ENCODE peak calls at places on chromosomes 3 and 15, in four cellular contexts. One of them, this sample, is unnamed. For H3K36me3, the result is how much of the 10 kb centered on the place peaks cover.

GRCh38 chr3:16290007-16290826 is 25.2 kb downstream of the OXNAD1 start:
- DNase-seq in upper lobe of right lung: no peak
- DNase-seq in pancreas: no peak
- DNase-seq in tibial artery: peak
- DNase-seq in this sample: peak

GRCh38 chr3:114213669-114214541 is 23.5 kb downstream of the ZNF80 start:
- DNase-seq in upper lobe of right lung: no peak
- DNase-seq in pancreas: no peak
- DNase-seq in tibial artery: peak
- DNase-seq in this sample: no peak

GRCh38 chr3:31476209-31476608 is 56.5 kb upstream of the STT3B start:
- DNase-seq in upper lobe of right lung: no peak
- DNase-seq in pancreas: no peak
- DNase-seq in tibial artery: no peak
- DNase-seq in this sample: no peak

GRCh38 chr3:4739289-4740236 is 239.7 kb upstream of the BHLHE40 start:
- DNase-seq in upper lobe of right lung: no peak
- DNase-seq in pancreas: no peak
- DNase-seq in tibial artery: no peak
- DNase-seq in this sample: no peak

GRCh38 chr3:183193762-183194701 is 31.5 kb upstream of the LAMP3 start:
- DNase-seq in upper lobe of right lung: no peak
- DNase-seq in pancreas: no peak
- DNase-seq in tibial artery: no peak
- DNase-seq in this sample: no peak

GRCh38 chr3:63450634-63451363 is 172.7 kb downstream of the SYNPR start:
- DNase-seq in upper lobe of right lung: no peak
- DNase-seq in pancreas: no peak
- DNase-seq in tibial artery: no peak
- DNase-seq in this sample: no peak

GRCh38 chr3:138338816-138339215 is 9.2 kb upstream of the NME9 start:
- DNase-seq in upper lobe of right lung: no peak
- DNase-seq in pancreas: no peak
- DNase-seq in tibial artery: no peak
- DNase-seq in this sample: no peak

GRCh38 chr3:127671523-127672428 is 976 bp upstream of the ABTB1 start:
- DNase-seq in upper lobe of right lung: peak
- DNase-seq in pancreas: peak
- DNase-seq in tibial artery: peak
- DNase-seq in this sample: no peak

GRCh38 chr3:193788189-193788946 is 195.4 kb downstream of the OPA1 start:
- DNase-seq in upper lobe of right lung: no peak
- DNase-seq in pancreas: peak
- DNase-seq in tibial artery: peak
- DNase-seq in this sample: peak

GRCh38 chr3:165404357-165405042 is 208.3 kb upstream of the SLITRK3 start:
- DNase-seq in upper lobe of right lung: no peak
- DNase-seq in pancreas: no peak
- DNase-seq in tibial artery: no peak
- DNase-seq in this sample: no peak

GRCh38 chr15:91224750-91225380 is 124.8 kb downstream of the SV2B start:
- DNase-seq in upper lobe of right lung: no peak
- DNase-seq in pancreas: no peak
- DNase-seq in tibial artery: no peak
- DNase-seq in this sample: no peak

GRCh38 chr3:96000963-96001362 is 813.4 kb upstream of the EPHA6 start:
- DNase-seq in upper lobe of right lung: no peak
- DNase-seq in pancreas: no peak
- DNase-seq in tibial artery: no peak
- DNase-seq in this sample: no peak

GRCh38 chr15:80849308-80849707 is 70.1 kb downstream of the CEMIP start:
- DNase-seq in upper lobe of right lung: peak
- DNase-seq in pancreas: no peak
- DNase-seq in tibial artery: no peak
- DNase-seq in this sample: no peak

GRCh38 chr15:37095993-37096877 is 4.1 kb downstream of the MEIS2 start:
- DNase-seq in upper lobe of right lung: no peak
- DNase-seq in pancreas: no peak
- DNase-seq in tibial artery: no peak
- DNase-seq in this sample: peak

GRCh38 chr3:54222318-54222717 is 100.0 kb downstream of the CACNA2D3 start:
- DNase-seq in upper lobe of right lung: no peak
- DNase-seq in pancreas: no peak
- DNase-seq in tibial artery: no peak
- DNase-seq in this sample: no peak

GRCh38 chr3:129021140-129021551 is 20.0 kb downstream of the EFCC1 start:
- DNase-seq in upper lobe of right lung: peak
- DNase-seq in pancreas: no peak
- DNase-seq in tibial artery: no peak
- DNase-seq in this sample: no peak

GRCh38 chr15:101489236-101489632 is 273 bp downstream of the PCSK6 start:
- DNase-seq in upper lobe of right lung: peak
- DNase-seq in pancreas: peak
- DNase-seq in tibial artery: no peak
- DNase-seq in this sample: no peak

GRCh38 chr15:73781038-73781925 is 28.1 kb upstream of the INSYN1 start:
- DNase-seq in upper lobe of right lung: no peak
- DNase-seq in pancreas: no peak
- DNase-seq in tibial artery: no peak
- DNase-seq in this sample: no peak

GRCh38 chr3:72145506-72146380 is 360.8 kb upstream of the PROK2 start:
- DNase-seq in upper lobe of right lung: no peak
- DNase-seq in pancreas: no peak
- DNase-seq in tibial artery: no peak
- DNase-seq in this sample: peak

GRCh38 chr3:17278006-17278405 is 393.3 kb downstream of the PLCL2 start:
- DNase-seq in upper lobe of right lung: no peak
- DNase-seq in pancreas: no peak
- DNase-seq in tibial artery: no peak
- DNase-seq in this sample: no peak

GRCh38 chr3:102532901-102533300 is 98.1 kb downstream of the ZPLD1 start:
- DNase-seq in upper lobe of right lung: no peak
- DNase-seq in pancreas: no peak
- DNase-seq in tibial artery: no peak
- DNase-seq in this sample: no peak

GRCh38 chr15:65981837-65982696 is 112.8 kb downstream of the RAB11A start:
- DNase-seq in upper lobe of right lung: peak
- DNase-seq in pancreas: peak
- DNase-seq in tibial artery: no peak
- DNase-seq in this sample: no peak

GRCh38 chr3:99817047-99817436 is 620 bp upstream of the CMSS1 start:
- DNase-seq in upper lobe of right lung: no peak
- DNase-seq in pancreas: no peak
- DNase-seq in tibial artery: no peak
- DNase-seq in this sample: no peak

GRCh38 chr3:47113669-47114365 is 50.1 kb downstream of the SETD2 start:
- DNase-seq in upper lobe of right lung: no peak
- DNase-seq in pancreas: no peak
- DNase-seq in tibial artery: no peak
- DNase-seq in this sample: no peak

GRCh38 chr3:197352382-197352781 is 54.0 kb upstream of the DLG1 start:
- DNase-seq in upper lobe of right lung: no peak
- DNase-seq in pancreas: no peak
- DNase-seq in tibial artery: peak
- DNase-seq in this sample: peak

GRCh38 chr15:55784284-55784683 is 41.3 kb upstream of the PRTG start:
- DNase-seq in upper lobe of right lung: no peak
- DNase-seq in pancreas: no peak
- DNase-seq in tibial artery: no peak
- DNase-seq in this sample: no peak

GRCh38 chr15:47720555-47720954 is 3.2 kb downstream of the SEMA6D start:
- DNase-seq in upper lobe of right lung: no peak
- DNase-seq in pancreas: no peak
- DNase-seq in tibial artery: no peak
- DNase-seq in this sample: no peak

GRCh38 chr3:183907176-183907575 is 22.5 kb upstream of the PARL start:
- DNase-seq in upper lobe of right lung: peak
- DNase-seq in pancreas: no peak
- DNase-seq in tibial artery: no peak
- DNase-seq in this sample: no peak

GRCh38 chr3:78838362-78838761 is 929.4 kb downstream of the ROBO1 start:
- DNase-seq in upper lobe of right lung: no peak
- DNase-seq in pancreas: no peak
- DNase-seq in tibial artery: no peak
- DNase-seq in this sample: no peak

GRCh38 chr3:53846134-53846850 is at the start of the genes CHDH and IL17RB:
- DNase-seq in upper lobe of right lung: peak
- DNase-seq in pancreas: peak
- DNase-seq in tibial artery: no peak
- DNase-seq in this sample: peak

GRCh38 chr15:66310786-66311185 is 17.4 kb downstream of the DIS3L start:
- DNase-seq in upper lobe of right lung: no peak
- DNase-seq in pancreas: no peak
- DNase-seq in tibial artery: no peak
- DNase-seq in this sample: no peak

GRCh38 chr15:25785643-25786029 is 77.5 kb downstream of the ATP10A start:
- DNase-seq in upper lobe of right lung: no peak
- DNase-seq in pancreas: no peak
- DNase-seq in tibial artery: no peak
- DNase-seq in this sample: no peak

GRCh38 chr3:128473737-128474136 is 7.0 kb upstream of the DNAJB8 start:
- DNase-seq in upper lobe of right lung: no peak
- DNase-seq in pancreas: no peak
- DNase-seq in tibial artery: no peak
- DNase-seq in this sample: no peak

GRCh38 chr15:41564286-41564959 is 5.4 kb downstream of the TYRO3 start:
- DNase-seq in upper lobe of right lung: no peak
- DNase-seq in pancreas: no peak
- DNase-seq in tibial artery: no peak
- DNase-seq in this sample: peak

GRCh38 chr3:61650276-61650675 is 88.9 kb downstream of the PTPRG start:
- DNase-seq in upper lobe of right lung: no peak
- DNase-seq in pancreas: no peak
- DNase-seq in tibial artery: peak
- DNase-seq in this sample: peak

GRCh38 chr15:96416934-96417759 is 86.6 kb downstream of the NR2F2 start:
- DNase-seq in upper lobe of right lung: no peak
- DNase-seq in pancreas: peak
- DNase-seq in tibial artery: no peak
- DNase-seq in this sample: no peak

GRCh38 chr3:192449036-192449435 is 278.3 kb downstream of the FGF12 start:
- DNase-seq in upper lobe of right lung: no peak
- DNase-seq in pancreas: no peak
- DNase-seq in tibial artery: no peak
- DNase-seq in this sample: no peak
- TF ChIP-seq CTCF in upper lobe of right lung: peak
- TF ChIP-seq CTCF in pancreas: no peak
- TF ChIP-seq CTCF in tibial artery: no peak
- TF ChIP-seq CTCF in this sample: no peak

GRCh38 chr15:89379818-89380217 is 45.2 kb upstream of the POLG start:
- DNase-seq in upper lobe of right lung: no peak
- DNase-seq in pancreas: no peak
- DNase-seq in tibial artery: no peak
- DNase-seq in this sample: no peak

GRCh38 chr15:89378699-89379422 is 44.2 kb upstream of the POLG start:
- DNase-seq in upper lobe of right lung: no peak
- DNase-seq in pancreas: no peak
- DNase-seq in tibial artery: no peak
- DNase-seq in this sample: no peak

GRCh38 chr15:89381330-89381729 is 46.7 kb upstream of the POLG start:
- DNase-seq in upper lobe of right lung: no peak
- DNase-seq in pancreas: no peak
- DNase-seq in tibial artery: no peak
- DNase-seq in this sample: no peak

GRCh38 chr15:89377842-89378698 is 43.4 kb upstream of the POLG start:
- DNase-seq in upper lobe of right lung: no peak
- DNase-seq in pancreas: no peak
- DNase-seq in tibial artery: no peak
- DNase-seq in this sample: no peak

DNA sequence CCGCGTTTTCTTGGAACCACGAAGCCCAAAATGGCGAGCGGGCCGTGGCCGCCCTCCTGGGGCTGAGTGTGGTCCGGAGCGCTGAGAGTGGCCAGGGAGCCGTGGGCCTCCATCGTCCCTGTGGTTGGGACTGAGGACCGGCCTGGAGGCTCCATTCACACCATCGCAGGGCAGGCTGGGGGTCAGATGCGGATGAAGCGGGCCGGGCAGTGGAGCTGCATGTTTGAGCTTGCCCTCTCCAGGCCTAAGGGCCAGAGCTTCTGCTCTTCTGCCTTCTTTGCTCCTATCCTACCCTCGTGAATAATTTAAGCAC is 44.8 kb upstream of the POLG start:
- DNase-seq in upper lobe of right lung: no peak
- DNase-seq in pancreas: no peak
- DNase-seq in tibial artery: no peak
- DNase-seq in this sample: no peak
- H3K4me3 ChIP-seq in upper lobe of right lung: peak
- H3K4me3 ChIP-seq in pancreas: peak
- H3K4me3 ChIP-seq in tibial artery: no peak
- H3K4me3 ChIP-seq in this sample: no peak

GRCh38 chr3:123392368-123392767 is 56.5 kb downstream of the ADCY5 start:
- DNase-seq in upper lobe of right lung: no peak
- DNase-seq in pancreas: no peak
- DNase-seq in tibial artery: no peak
- DNase-seq in this sample: no peak
- H3K36me3 ChIP-seq in upper lobe of right lung: under half
- H3K36me3 ChIP-seq in pancreas: under half
- H3K36me3 ChIP-seq in tibial artery: under half
- H3K36me3 ChIP-seq in this sample: under half

DNA sequence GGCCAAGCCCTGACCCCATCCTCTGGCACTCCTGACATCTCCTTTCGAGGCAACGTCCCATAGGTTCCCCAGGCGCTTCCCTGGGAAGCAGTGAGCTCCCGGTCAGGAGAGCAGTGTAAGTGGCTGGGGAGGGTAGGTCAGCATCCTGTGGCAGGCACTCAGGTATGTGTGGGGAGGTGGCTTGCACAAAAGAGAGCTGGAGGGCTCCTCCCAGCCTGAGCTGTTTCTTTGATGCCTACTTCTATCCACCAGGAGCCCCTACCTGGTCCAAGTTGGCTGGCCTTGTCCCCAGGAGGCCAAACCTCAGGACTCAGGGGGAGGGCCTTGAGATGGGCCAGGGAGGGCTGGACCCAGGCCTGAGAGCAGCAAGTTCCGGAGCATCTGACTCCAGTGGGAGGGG is 31.7 kb upstream of the LINGO1 start:
- DNase-seq in upper lobe of right lung: no peak
- DNase-seq in pancreas: no peak
- DNase-seq in tibial artery: no peak
- DNase-seq in this sample: no peak
- TF ChIP-seq CTCF in upper lobe of right lung: no peak
- TF ChIP-seq CTCF in pancreas: no peak
- TF ChIP-seq CTCF in tibial artery: no peak
- TF ChIP-seq CTCF in this sample: no peak

GRCh38 chr15:90202929-90203328 is 1.8 kb downstream of the SEMA4B start:
- DNase-seq in upper lobe of right lung: no peak
- DNase-seq in pancreas: no peak
- DNase-seq in tibial artery: no peak
- DNase-seq in this sample: no peak
- H3K4me3 ChIP-seq in upper lobe of right lung: no peak
- H3K4me3 ChIP-seq in pancreas: no peak
- H3K4me3 ChIP-seq in tibial artery: no peak
- H3K4me3 ChIP-seq in this sample: no peak